ENCODE peak calls at places on chromosomes 11 and 22, in four cellular contexts. One of them, this sample, is unnamed. For H3K4me1, the result is how much of the 10 kb centered on the place peaks cover.

GRCh38 chr11:65308281-65308891 is 6.3 kb upstream of the CDC42EP2 start:
- DNase-seq in pancreas: no peak
- DNase-seq in left lung: peak
- DNase-seq in heart right ventricle: peak
- DNase-seq in this sample: no peak

GRCh38 chr11:72113170-72113808 is 794 bp upstream of the ANAPC15 start:
- DNase-seq in pancreas: no peak
- DNase-seq in left lung: no peak
- DNase-seq in heart right ventricle: no peak
- DNase-seq in this sample: no peak

GRCh38 chr11:130069684-130070108 is at the start of gene APLP2:
- DNase-seq in pancreas: peak
- DNase-seq in left lung: peak
- DNase-seq in heart right ventricle: peak
- DNase-seq in this sample: peak

GRCh38 chr22:21797444-21798221 is 62.0 kb upstream of the YPEL1 start:
- DNase-seq in pancreas: no peak
- DNase-seq in left lung: no peak
- DNase-seq in heart right ventricle: no peak
- DNase-seq in this sample: no peak

GRCh38 chr11:84103096-84103495 is 816.9 kb upstream of the CCDC90B start:
- DNase-seq in pancreas: no peak
- DNase-seq in left lung: no peak
- DNase-seq in heart right ventricle: no peak
- DNase-seq in this sample: no peak

GRCh38 chr11:71420455-71421241 is 27.5 kb downstream of the DHCR7 start:
- DNase-seq in pancreas: peak
- DNase-seq in left lung: no peak
- DNase-seq in heart right ventricle: no peak
- DNase-seq in this sample: no peak

GRCh38 chr11:94117871-94118270 is 10.8 kb upstream of the PANX1 start:
- DNase-seq in pancreas: no peak
- DNase-seq in left lung: no peak
- DNase-seq in heart right ventricle: no peak
- DNase-seq in this sample: no peak

GRCh38 chr22:16824718-16825687 is at the start of gene XKR3:
- DNase-seq in pancreas: no peak
- DNase-seq in left lung: no peak
- DNase-seq in heart right ventricle: no peak
- DNase-seq in this sample: no peak

GRCh38 chr11:30990625-30991348 is 378.8 kb downstream of the DCDC1 start:
- DNase-seq in pancreas: no peak
- DNase-seq in left lung: no peak
- DNase-seq in heart right ventricle: no peak
- DNase-seq in this sample: no peak

GRCh38 chr22:48616656-48617055 is 1211.0 kb downstream of the BRD1 start:
- DNase-seq in pancreas: no peak
- DNase-seq in left lung: no peak
- DNase-seq in heart right ventricle: no peak
- DNase-seq in this sample: no peak

GRCh38 chr11:68127791-68128681 is 6.8 kb upstream of the CHKA start:
- DNase-seq in pancreas: peak
- DNase-seq in left lung: peak
- DNase-seq in heart right ventricle: peak
- DNase-seq in this sample: no peak

GRCh38 chr11:72041364-72042058 is 38.8 kb downstream of the NUMA1 start:
- DNase-seq in pancreas: peak
- DNase-seq in left lung: peak
- DNase-seq in heart right ventricle: peak
- DNase-seq in this sample: peak

GRCh38 chr11:18590573-18590972 is 2.0 kb upstream of the UEVLD start:
- DNase-seq in pancreas: no peak
- DNase-seq in left lung: no peak
- DNase-seq in heart right ventricle: no peak
- DNase-seq in this sample: no peak

GRCh38 chr11:112997829-112998228 is 36.6 kb downstream of the NCAM1 start:
- DNase-seq in pancreas: no peak
- DNase-seq in left lung: no peak
- DNase-seq in heart right ventricle: no peak
- DNase-seq in this sample: no peak

GRCh38 chr11:122108192-122108799 is 7.7 kb downstream of the BLID start:
- DNase-seq in pancreas: peak
- DNase-seq in left lung: no peak
- DNase-seq in heart right ventricle: no peak
- DNase-seq in this sample: no peak

GRCh38 chr11:66317766-66318575 is 1.1 kb upstream of the CD248 start:
- DNase-seq in pancreas: no peak
- DNase-seq in left lung: peak
- DNase-seq in heart right ventricle: no peak
- DNase-seq in this sample: peak

GRCh38 chr11:62427630-62428233 is 8.9 kb downstream of the SCGB1A1 start:
- DNase-seq in pancreas: no peak
- DNase-seq in left lung: no peak
- DNase-seq in heart right ventricle: no peak
- DNase-seq in this sample: no peak

GRCh38 chr11:119306373-119306890 is 10.5 kb downstream of the MCAM start:
- DNase-seq in pancreas: no peak
- DNase-seq in left lung: no peak
- DNase-seq in heart right ventricle: no peak
- DNase-seq in this sample: no peak

GRCh38 chr11:119468511-119468910 is 45.5 kb upstream of the THY1 start:
- DNase-seq in pancreas: no peak
- DNase-seq in left lung: no peak
- DNase-seq in heart right ventricle: no peak
- DNase-seq in this sample: no peak

GRCh38 chr11:79396674-79397073 is 44.2 kb downstream of the TENM4 start:
- DNase-seq in pancreas: no peak
- DNase-seq in left lung: no peak
- DNase-seq in heart right ventricle: no peak
- DNase-seq in this sample: no peak

GRCh38 chr11:118216621-118217526 is 7.9 kb downstream of the JAML start:
- DNase-seq in pancreas: no peak
- DNase-seq in left lung: no peak
- DNase-seq in heart right ventricle: no peak
- DNase-seq in this sample: no peak

GRCh38 chr22:38104084-38104483 is 6.4 kb downstream of the BAIAP2L2 start:
- DNase-seq in pancreas: no peak
- DNase-seq in left lung: no peak
- DNase-seq in heart right ventricle: no peak
- DNase-seq in this sample: no peak

GRCh38 chr11:112961146-112961668 is at the start of gene NCAM1:
- DNase-seq in pancreas: peak
- DNase-seq in left lung: peak
- DNase-seq in heart right ventricle: peak
- DNase-seq in this sample: peak

GRCh38 chr11:128483211-128483788 is 104.1 kb downstream of the ETS1 start:
- DNase-seq in pancreas: no peak
- DNase-seq in left lung: no peak
- DNase-seq in heart right ventricle: no peak
- DNase-seq in this sample: no peak

GRCh38 chr22:32806296-32806695 is 4.8 kb downstream of the TIMP3 start:
- DNase-seq in pancreas: no peak
- DNase-seq in left lung: no peak
- DNase-seq in heart right ventricle: no peak
- DNase-seq in this sample: no peak

GRCh38 chr22:32804036-32804435 is 2.5 kb downstream of the TIMP3 start:
- DNase-seq in pancreas: no peak
- DNase-seq in left lung: no peak
- DNase-seq in heart right ventricle: no peak
- DNase-seq in this sample: no peak

GRCh38 chr22:32805586-32805881 is 4.0 kb downstream of the TIMP3 start:
- DNase-seq in pancreas: no peak
- DNase-seq in left lung: no peak
- DNase-seq in heart right ventricle: no peak
- DNase-seq in this sample: no peak

GRCh38 chr22:32803020-32803758 is 1.7 kb downstream of the TIMP3 start:
- DNase-seq in pancreas: no peak
- DNase-seq in left lung: no peak
- DNase-seq in heart right ventricle: no peak
- DNase-seq in this sample: no peak

GRCh38 chr22:32804823-32805585 is 3.5 kb downstream of the TIMP3 start:
- DNase-seq in pancreas: no peak
- DNase-seq in left lung: no peak
- DNase-seq in heart right ventricle: peak
- DNase-seq in this sample: no peak
- H3K4me1 ChIP-seq in pancreas: under half
- H3K4me1 ChIP-seq in left lung: under half
- H3K4me1 ChIP-seq in heart right ventricle: half or more
- H3K4me1 ChIP-seq in this sample: under half

GRCh38 chr11:47378011-47378835 is at the start of gene SPI1:
- DNase-seq in pancreas: no peak
- DNase-seq in left lung: peak
- DNase-seq in heart right ventricle: peak
- DNase-seq in this sample: no peak
- H3K4me3 ChIP-seq in pancreas: no peak
- H3K4me3 ChIP-seq in left lung: peak
- H3K4me3 ChIP-seq in heart right ventricle: peak
- H3K4me3 ChIP-seq in this sample: no peak

DNA sequence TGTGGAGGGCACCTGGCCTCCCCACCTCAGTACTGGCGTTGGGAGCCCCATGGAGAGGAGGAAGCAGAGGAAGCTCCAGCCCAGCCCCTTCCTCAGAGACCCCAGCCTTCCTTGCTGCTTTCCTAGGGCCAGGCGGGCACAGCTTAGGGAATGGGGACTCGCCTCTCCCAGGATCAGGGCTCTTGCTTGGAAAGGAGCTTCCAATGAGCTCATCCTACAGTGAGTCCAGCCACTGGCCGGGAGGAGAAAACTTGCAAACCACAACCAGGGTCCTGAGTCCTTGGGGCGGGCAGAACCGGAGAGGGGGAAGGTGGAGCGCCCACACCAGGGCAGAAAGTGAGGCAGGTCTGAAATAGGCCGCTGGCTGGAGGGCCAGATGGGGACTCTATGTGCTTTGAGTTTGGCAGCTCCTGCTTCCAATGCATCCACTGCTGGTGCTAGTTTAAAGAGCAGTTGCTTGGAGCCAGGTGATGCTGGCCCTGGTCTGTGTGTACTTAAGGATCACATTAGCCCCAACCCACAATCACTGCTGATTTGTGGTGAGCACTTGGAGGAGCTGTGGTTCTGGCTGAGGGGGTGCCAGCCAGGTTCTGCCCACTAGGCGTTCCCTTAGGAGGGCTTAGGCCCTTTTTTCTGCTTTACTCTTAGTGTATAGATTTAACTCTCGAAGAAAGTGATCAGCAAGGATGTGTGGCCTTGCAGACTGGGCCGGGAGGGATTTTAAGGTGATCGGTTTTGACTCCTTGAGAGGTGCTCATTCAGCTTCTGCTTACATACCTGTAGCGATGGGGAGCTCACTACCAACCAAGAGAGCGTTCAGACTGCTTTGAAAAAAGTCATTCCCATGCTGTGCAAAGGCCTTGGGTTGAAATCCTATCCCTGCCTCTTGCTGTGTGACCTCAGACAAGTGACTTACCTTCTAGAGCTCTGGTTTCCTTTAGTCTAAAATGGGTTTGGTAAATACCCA is 81.9 kb downstream of the TP53I11 start:
- DNase-seq in pancreas: no peak
- DNase-seq in left lung: no peak
- DNase-seq in heart right ventricle: no peak
- DNase-seq in this sample: no peak
- H3K4me1 ChIP-seq in pancreas: under half
- H3K4me1 ChIP-seq in left lung: under half
- H3K4me1 ChIP-seq in heart right ventricle: under half
- H3K4me1 ChIP-seq in this sample: under half

DNA sequence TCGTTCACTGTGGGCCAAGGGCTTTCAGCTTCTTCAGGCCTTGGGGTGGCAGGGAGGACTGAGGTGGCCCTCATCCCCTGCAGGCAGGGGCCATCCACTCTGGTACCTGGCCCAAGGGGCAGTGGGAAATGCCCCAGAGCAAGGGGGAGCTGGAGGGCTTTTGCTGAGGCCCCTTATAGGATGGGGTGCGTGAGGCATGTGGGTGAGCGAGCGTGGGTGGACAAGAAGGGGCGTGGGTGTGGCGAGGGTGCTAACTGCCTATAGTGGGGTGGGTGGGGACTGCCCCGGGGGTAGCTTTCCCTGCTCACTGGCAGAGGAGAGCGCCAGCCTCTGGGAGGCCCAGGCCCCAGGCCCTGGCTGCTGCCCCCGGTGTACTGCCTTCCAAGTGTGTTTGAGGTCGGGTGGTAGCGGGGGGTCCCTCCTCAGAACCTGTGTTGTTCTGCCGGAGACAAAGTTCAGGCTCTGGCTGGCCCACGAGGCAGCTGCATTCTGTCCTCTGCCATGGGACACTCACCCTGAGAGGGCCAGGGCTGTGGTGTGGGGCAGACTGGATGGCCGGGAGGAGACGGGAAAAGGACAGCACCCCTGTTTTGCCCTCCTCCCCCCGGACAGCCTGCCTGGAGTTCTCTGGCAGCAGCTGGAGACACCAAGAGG is 3.4 kb downstream of the FLRT1 start:
- DNase-seq in pancreas: no peak
- DNase-seq in left lung: no peak
- DNase-seq in heart right ventricle: no peak
- DNase-seq in this sample: no peak
- H3K4me3 ChIP-seq in pancreas: no peak
- H3K4me3 ChIP-seq in left lung: no peak
- H3K4me3 ChIP-seq in heart right ventricle: no peak
- H3K4me3 ChIP-seq in this sample: no peak

GRCh38 chr11:7197469-7197868 is 54.2 kb upstream of the SYT9 start:
- DNase-seq in pancreas: no peak
- DNase-seq in left lung: no peak
- DNase-seq in heart right ventricle: no peak
- DNase-seq in this sample: no peak
- H3K4me1 ChIP-seq in pancreas: under half
- H3K4me1 ChIP-seq in left lung: under half
- H3K4me1 ChIP-seq in heart right ventricle: under half
- H3K4me1 ChIP-seq in this sample: under half

GRCh38 chr11:73325036-73325981 is 17.2 kb downstream of the ARHGEF17 start:
- DNase-seq in pancreas: no peak
- DNase-seq in left lung: no peak
- DNase-seq in heart right ventricle: peak
- DNase-seq in this sample: no peak

GRCh38 chr11:73323464-73323863 is 15.4 kb downstream of the ARHGEF17 start:
- DNase-seq in pancreas: no peak
- DNase-seq in left lung: peak
- DNase-seq in heart right ventricle: peak
- DNase-seq in this sample: no peak

GRCh38 chr11:73324665-73325035 is 16.6 kb downstream of the ARHGEF17 start:
- DNase-seq in pancreas: no peak
- DNase-seq in left lung: no peak
- DNase-seq in heart right ventricle: no peak
- DNase-seq in this sample: no peak

GRCh38 chr11:73322986-73323306 is 14.9 kb downstream of the ARHGEF17 start:
- DNase-seq in pancreas: no peak
- DNase-seq in left lung: no peak
- DNase-seq in heart right ventricle: no peak
- DNase-seq in this sample: no peak

GRCh38 chr11:73324116-73324515 is 16.0 kb downstream of the ARHGEF17 start:
- DNase-seq in pancreas: no peak
- DNase-seq in left lung: no peak
- DNase-seq in heart right ventricle: no peak
- DNase-seq in this sample: no peak
- H3K4me3 ChIP-seq in pancreas: no peak
- H3K4me3 ChIP-seq in left lung: no peak
- H3K4me3 ChIP-seq in heart right ventricle: no peak
- H3K4me3 ChIP-seq in this sample: no peak